ENCODE peak calls at places on chromosomes 16 and 17, in ten cellular contexts. N, J, Q, Z, A, S, F, T, K and O are unnamed samples.
A peak's percentile ranks its signal among the peaks of the same experiment; 100 is the strongest.

GRCh38 chr17:48451489-48451888 is 21.5 kb upstream of the SKAP1 start:
- DNase-seq in T (no peak), N (no peak), F (no peak), Z (no peak), J (no peak), Q (no peak), K (no peak), A (no peak), S (no peak), O (no peak)

GRCh38 chr17:60646701-60647100 is 30.9 kb upstream of the BCAS3 start:
- DNase-seq in T (no peak), J (no peak), F (no peak), A (no peak), K (no peak), Z (no peak), S (no peak), N (no peak), Q (no peak), O (no peak)

GRCh38 chr17:29734640-29735039 is 111.9 kb upstream of the CORO6 start:
- DNase-seq in J (no peak), K (no peak), A (no peak), T (no peak), Q (no peak), N (no peak), Z (no peak), F (peak; percentile 9), S (no peak), O (no peak)

GRCh38 chr16:31458073-31458834 is 1.0 kb upstream of the ARMC5 start:
- DNase-seq in K (no peak), S (peak; percentile 60), F (peak; percentile 30), J (peak; percentile 47), Q (peak; percentile 57), T (no peak), A (peak; percentile 67), Z (peak; percentile 44), N (no peak), O (no peak)

GRCh38 chr16:30844346-30844670 is 49.6 kb downstream of the BCL7C start:
- DNase-seq in A (no peak), N (no peak), S (no peak), F (no peak), K (no peak), Q (no peak), T (no peak), Z (no peak), J (no peak), O (no peak)

GRCh38 chr16:12573300-12573699 is 230.4 kb downstream of the CPPED1 start:
- DNase-seq in S (no peak), N (no peak), J (no peak), Q (no peak), A (no peak), T (no peak), K (no peak), Z (no peak), F (no peak), O (no peak)

GRCh38 chr16:3937066-3937875 is 56.8 kb upstream of the CREBBP start:
- DNase-seq in Z (no peak), Q (no peak), T (peak; percentile 14), N (no peak), F (no peak), A (no peak), S (no peak), K (no peak), J (no peak), O (no peak)

GRCh38 chr16:70685061-70685937 is 554 bp downstream of the MTSS2 start:
- DNase-seq in Q (peak; percentile 39), A (no peak), T (no peak), F (no peak), J (no peak), S (peak; percentile 42), Z (no peak), K (no peak), N (no peak), O (peak; percentile 12)

GRCh38 chr16:24915019-24915418 is 69.3 kb downstream of the SLC5A11 start:
- DNase-seq in K (no peak), Z (no peak), S (no peak), J (no peak), T (no peak), Q (no peak), N (no peak), F (no peak), A (no peak), O (no peak)

GRCh38 chr17:50196826-50197225 is 4.6 kb downstream of the COL1A1 start:
- DNase-seq in F (peak; percentile 91), A (no peak), K (no peak), N (no peak), S (peak; percentile 62), T (no peak), Q (peak; percentile 91), J (no peak), Z (no peak), O (no peak)

GRCh38 chr16:845349-845740 is 44.8 kb upstream of the GNG13 start:
- DNase-seq in K (no peak), S (no peak), J (no peak), Q (no peak), A (no peak), N (no peak), F (no peak), T (no peak), Z (no peak), O (no peak)

GRCh38 chr16:50326835-50327465 is 41.8 kb downstream of the BRD7 start:
- DNase-seq in T (no peak), S (peak; percentile 37), Q (peak; percentile 58), J (peak; percentile 70), F (peak; percentile 12), A (no peak), K (no peak), Z (peak; percentile 60), N (no peak), O (no peak)